ENCODE peak calls at places on chromosomes 12 and 14, in four cellular contexts. U is GM12891, F is tibial nerve, H is breast epithelium. X is an unnamed sample.
A peak's percentile ranks its signal among the peaks of the same experiment; 100 is the strongest.

GRCh38 chr12:95653761-95654546 is 102.7 kb upstream of the USP44 start:
- DNase-seq in U (no peak), H (no peak), F (peak; percentile 46), X (peak; percentile 40)

GRCh38 chr12:47856094-47856493 is 36.4 kb upstream of the HDAC7 start:
- DNase-seq in H (no peak), U (no peak), F (no peak), X (no peak)

GRCh38 chr12:2336409-2336829 is 283.6 kb downstream of the CACNA1C start:
- DNase-seq in H (no peak), F (peak; percentile 28), U (no peak), X (peak; percentile 74)

GRCh38 chr14:86038401-86038985 is 508.5 kb downstream of the FLRT2 start:
- DNase-seq in U (peak; percentile 1), F (no peak), H (no peak), X (peak; percentile 19)

GRCh38 chr12:51827925-51828818 is 20.3 kb downstream of the FIGNL2 start:
- DNase-seq in F (no peak), H (peak; percentile 41), U (no peak), X (peak; percentile 69)

GRCh38 chr12:78185109-78185508 is 354.4 kb downstream of the NAV3 start:
- DNase-seq in F (no peak), H (no peak), U (no peak), X (no peak)

GRCh38 chr12:79420146-79420618 is 270.6 kb downstream of the PAWR start:
- DNase-seq in U (no peak), F (no peak), H (no peak), X (no peak)

GRCh38 chr14:32530800-32531199 is 201.7 kb downstream of the AKAP6 start:
- DNase-seq in H (no peak), F (no peak), U (no peak), X (no peak)

GRCh38 chr12:58877243-58877743 is 43.0 kb downstream of the LRIG3 start:
- DNase-seq in H (no peak), F (peak; percentile 64), U (no peak), X (peak; percentile 39)

GRCh38 chr12:131533139-131533538 is 177.8 kb upstream of the SFSWAP start:
- DNase-seq in F (no peak), U (no peak), H (no peak), X (no peak)

GRCh38 chr12:58732894-58733293 is 187.4 kb downstream of the LRIG3 start:
- DNase-seq in F (no peak), H (no peak), U (no peak), X (no peak)

GRCh38 chr12:46660276-46660675 is 165.5 kb downstream of the SLC38A4 start:
- DNase-seq in F (no peak), H (no peak), U (no peak), X (no peak)

GRCh38 chr12:113247123-113248045 is 26.1 kb downstream of the TPCN1 start:
- DNase-seq in H (no peak), U (no peak), F (no peak), X (no peak)

GRCh38 chr14:93804654-93805053 is 16.4 kb upstream of the PRIMA1 start:
- DNase-seq in U (no peak), F (no peak), H (no peak), X (no peak)

GRCh38 chr14:88016768-88017167 is 11.8 kb downstream of the GPR65 start:
- DNase-seq in H (no peak), F (no peak), U (no peak), X (no peak)

GRCh38 chr14:72621387-72622065 is 272.4 kb downstream of the DPF3 start:
- DNase-seq in U (no peak), F (no peak), H (no peak), X (no peak)

GRCh38 chr14:100785338-100785615 is 40.6 kb upstream of the MEG3 start:
- DNase-seq in H (no peak), F (no peak), U (no peak), X (no peak)
- TF ChIP-seq POLR2A in H (no peak), F (no peak), U (no peak), X (no peak)

DNA sequence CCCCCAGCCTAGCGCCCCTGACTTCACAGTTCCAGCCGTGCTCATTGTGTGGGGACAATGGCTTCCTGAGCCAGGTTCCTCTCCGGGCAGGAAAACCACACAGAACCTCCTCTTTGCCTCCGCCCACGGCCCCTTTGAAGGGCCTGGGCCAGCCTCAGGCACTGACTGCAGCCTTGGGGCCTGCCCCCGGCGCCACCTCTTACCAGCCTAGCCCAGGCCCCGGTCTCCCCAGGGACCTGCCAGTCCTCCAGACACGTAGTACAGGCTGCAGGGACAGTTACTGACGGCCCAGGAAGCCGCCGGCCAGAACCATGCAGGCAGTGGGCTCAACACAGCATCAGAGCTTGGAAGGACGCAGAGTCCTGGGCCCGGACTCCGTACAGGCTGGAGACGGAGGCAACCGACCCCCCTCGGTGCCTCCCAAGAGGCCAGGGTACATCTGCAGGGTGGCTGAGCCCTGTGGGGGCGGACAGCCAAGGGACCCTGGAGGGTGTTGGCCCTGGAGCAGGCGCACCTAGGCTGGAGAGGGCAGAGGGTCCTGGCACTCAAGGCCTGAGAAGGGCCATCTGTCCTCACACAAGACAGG is 20.9 kb upstream of the NUDT14 start:
- DNase-seq in U (no peak), F (no peak), H (no peak), X (no peak)
- TF ChIP-seq POLR2A in U (no peak), F (no peak), H (no peak), X (no peak)

DNA sequence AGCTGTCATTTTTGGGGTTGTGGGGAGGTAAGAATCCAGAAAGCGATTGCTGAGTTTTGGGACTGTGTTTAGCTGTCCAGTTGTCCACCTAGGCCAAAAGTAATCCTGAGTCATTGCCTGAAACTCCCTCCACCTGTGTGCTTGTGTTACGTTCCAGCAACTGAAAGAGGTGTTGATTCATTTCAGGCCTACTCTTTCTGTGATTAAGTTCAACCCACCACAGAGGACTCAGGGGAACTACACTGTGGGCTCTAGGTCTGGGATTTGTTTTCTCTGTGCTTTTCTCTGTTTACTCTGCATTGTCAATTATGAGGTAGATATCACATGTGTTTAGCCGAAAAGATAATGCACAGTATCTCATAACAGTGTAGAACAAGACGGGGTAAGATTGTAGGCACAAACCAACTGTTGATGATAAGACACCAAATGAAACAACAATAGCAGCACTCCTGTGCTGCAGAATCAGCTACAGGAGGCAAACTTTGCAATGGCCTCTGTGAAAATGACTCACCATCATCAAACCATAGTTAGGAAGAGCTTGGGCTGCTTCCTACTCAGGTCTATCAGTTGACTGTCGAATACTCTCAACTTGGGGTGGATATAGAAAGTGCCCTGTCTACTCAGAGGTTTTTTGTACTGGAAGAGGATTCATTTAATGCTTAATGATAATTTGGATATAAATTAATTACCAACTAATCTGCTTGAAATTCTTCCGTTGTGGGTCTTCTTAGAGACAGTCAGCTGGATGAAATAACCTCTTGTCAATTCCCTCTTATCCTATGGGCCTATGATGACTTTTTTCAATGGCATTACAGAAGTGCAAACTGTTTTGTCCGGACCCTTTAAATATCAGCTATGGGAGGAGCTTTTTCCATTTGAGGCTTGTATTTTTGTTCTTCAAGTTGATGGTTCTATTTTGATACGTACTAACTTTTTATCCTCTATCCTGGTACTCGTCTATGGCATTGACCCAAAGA is 385.9 kb downstream of the BMP4 start:
- DNase-seq in F (no peak), H (no peak), U (peak; percentile 41), X (no peak)
- TF ChIP-seq POLR2A in F (no peak), H (no peak), U (peak; percentile 83), X (no peak)

GRCh38 chr12:105330283-105330937 is at the start of gene C12orf75:
- DNase-seq in F (peak; percentile 50), H (peak; percentile 33), U (peak; percentile 87), X (peak; percentile 77)
- TF ChIP-seq POLR2A in F (no peak), H (no peak), U (no peak), X (peak; percentile 29)

GRCh38 chr14:67602071-67602470 is 2.0 kb upstream of the PIGH start:
- DNase-seq in U (no peak), F (no peak), H (no peak), X (no peak)

GRCh38 chr14:67602995-67603545 is 3.0 kb upstream of the PIGH start:
- DNase-seq in F (no peak), U (no peak), H (no peak), X (no peak)

DNA sequence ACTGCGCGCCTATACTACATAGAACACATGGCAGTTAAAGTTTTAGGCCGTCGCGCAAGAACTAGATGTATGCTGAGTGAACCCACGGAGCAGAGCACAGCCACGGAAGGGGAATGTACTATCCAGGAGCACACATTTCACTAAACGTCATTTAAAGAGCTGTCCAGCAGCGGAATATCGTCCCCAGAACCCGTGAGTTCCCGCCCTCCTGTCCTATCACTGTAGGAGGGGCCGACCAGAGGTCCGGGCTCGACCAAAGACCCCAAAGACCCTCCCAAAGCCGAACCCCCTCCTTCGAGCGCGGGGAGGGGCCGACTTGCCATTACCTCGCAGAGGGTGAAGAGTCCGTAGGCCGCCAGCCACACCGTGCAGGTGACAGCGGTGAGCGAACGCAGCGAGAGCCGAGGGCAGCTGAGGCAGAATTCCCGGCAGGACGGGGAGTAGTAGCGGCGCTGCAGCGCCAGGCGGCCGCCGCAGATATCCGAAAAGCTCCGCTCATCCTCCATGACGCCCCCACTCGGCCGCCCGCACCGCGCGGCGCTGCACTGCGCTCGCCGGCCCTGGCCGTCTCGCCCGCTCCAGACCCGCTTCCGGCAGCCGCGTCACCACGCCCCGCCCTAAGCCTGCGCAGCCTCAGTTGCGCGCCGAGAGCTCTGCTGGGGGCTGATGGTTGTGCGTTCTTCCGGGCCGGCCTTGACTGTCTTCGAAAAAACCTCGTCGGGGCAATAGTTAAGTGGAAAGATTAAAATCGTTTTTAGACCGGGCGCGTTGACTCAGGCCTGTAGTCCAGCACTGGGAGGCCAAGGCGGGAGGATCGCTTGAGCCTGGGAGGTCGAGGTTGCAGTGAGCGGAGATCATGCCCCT is at the start of gene PIGH:
- DNase-seq in H (peak; percentile 75), U (peak; percentile 90), F (peak; percentile 75), X (peak; percentile 62)
- TF ChIP-seq POLR2A in H (peak; percentile 69), U (peak; percentile 75), F (peak; percentile 75), X (peak; percentile 67)

DNA sequence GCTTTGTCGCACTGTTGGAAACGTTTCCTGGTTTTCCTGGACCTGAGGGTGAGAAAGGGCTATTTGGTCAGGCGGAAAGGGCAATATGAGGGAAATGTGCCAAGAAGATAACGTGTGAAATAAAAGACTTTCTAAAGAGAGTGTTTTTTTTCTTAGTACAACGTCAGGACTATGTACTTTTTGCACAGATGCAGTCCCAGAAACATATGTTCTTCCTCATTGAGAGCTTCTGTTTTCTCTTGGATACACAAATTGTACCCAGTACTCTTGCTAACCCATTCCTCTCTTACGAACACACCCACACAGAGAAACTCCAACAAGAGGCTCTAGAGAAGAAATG is 669 bp upstream of the PKP2 start:
- DNase-seq in H (no peak), U (no peak), F (no peak), X (no peak)
- TF ChIP-seq POLR2A in H (no peak), U (no peak), F (no peak), X (no peak)

GRCh38 chr12:68838046-68838886 is 30.3 kb downstream of the MDM2 start:
- DNase-seq in H (no peak), U (no peak), F (no peak), X (no peak)
- TF ChIP-seq POLR2A in H (no peak), U (peak; percentile 65), F (no peak), X (no peak)

GRCh38 chr12:104286538-104287482 is 16.7 kb upstream of the EID3 start:
- DNase-seq in F (peak; percentile 95), H (peak; percentile 95), U (peak; percentile 60), X (peak; percentile 51)

GRCh38 chr12:104290855-104291254 is 12.7 kb upstream of the EID3 start:
- DNase-seq in F (no peak), H (no peak), U (no peak), X (no peak)

GRCh38 chr12:104290320-104290719 is 13.2 kb upstream of the EID3 start:
- DNase-seq in U (no peak), F (no peak), H (no peak), X (no peak)

GRCh38 chr12:104285740-104286537 is 17.6 kb upstream of the EID3 start:
- DNase-seq in H (no peak), U (no peak), F (no peak), X (no peak)

GRCh38 chr12:104288635-104289258 is 14.8 kb upstream of the EID3 start:
- DNase-seq in U (peak; percentile 73), F (peak; percentile 61), H (peak; percentile 82), X (peak; percentile 35)
- TF ChIP-seq POLR2A in U (peak; percentile 84), F (peak; percentile 55), H (peak; percentile 64), X (peak; percentile 47)